ENCODE peak calls at places on chromosomes 1 and 21, in six cellular contexts. N, P, Y, A, I and O are unnamed samples.

GRCh38 chr1:204073837-204074273 is 940 bp downstream of the SOX13 start:
- DNase-seq in Y (no peak), A (no peak), P (no peak), I (peak; percentile 22), N (peak; percentile 39), O (no peak)

GRCh38 chr1:33274446-33274845 is 18.2 kb downstream of the ZNF362 start:
- DNase-seq in P (peak; percentile 14), A (peak; percentile 2), Y (no peak), N (no peak), I (no peak), O (no peak)

GRCh38 chr1:37634554-37635308 is at the start of gene RSPO1:
- DNase-seq in Y (no peak), N (peak; percentile 7), I (no peak), P (no peak), A (no peak), O (no peak)

GRCh38 chr1:178867670-178868069 is 3.2 kb downstream of the ANGPTL1 start:
- DNase-seq in N (peak; percentile 64), I (no peak), P (no peak), Y (no peak), A (no peak), O (peak; percentile 43)

GRCh38 chr1:168121314-168122029 is 15.3 kb downstream of the GPR161 start:
- DNase-seq in N (peak; percentile 95), A (peak; percentile 66), P (no peak), Y (peak; percentile 76), I (peak; percentile 33), O (peak; percentile 90)

GRCh38 chr1:14629363-14629762 is 30.9 kb downstream of the KAZN start:
- DNase-seq in N (no peak), Y (no peak), A (no peak), I (no peak), P (no peak), O (no peak)

GRCh38 chr1:240027059-240027462 is 64.6 kb upstream of the FMN2 start:
- DNase-seq in P (no peak), A (no peak), I (peak; percentile 31), Y (peak; percentile 53), N (peak; percentile 71), O (peak; percentile 63)

GRCh38 chr1:229006121-229006870 is 264.6 kb upstream of the RAB4A start:
- DNase-seq in P (no peak), N (no peak), Y (no peak), I (no peak), A (no peak), O (no peak)

GRCh38 chr1:47189844-47190562 is at the start of gene PDZK1IP1:
- DNase-seq in I (no peak), N (peak; percentile 91), P (peak; percentile 82), Y (peak; percentile 31), A (peak; percentile 92), O (no peak)

GRCh38 chr1:76426606-76427005 is 352.1 kb downstream of the ST6GALNAC3 start:
- DNase-seq in I (no peak), P (no peak), A (no peak), Y (peak; percentile 31), N (no peak), O (no peak)

GRCh38 chr1:90973897-90974798 is 47.7 kb downstream of the ZNF644 start:
- DNase-seq in A (no peak), I (no peak), P (no peak), N (peak; percentile 66), Y (no peak), O (peak; percentile 75)

GRCh38 chr1:165910764-165911421 is 83.5 kb downstream of the UCK2 start:
- DNase-seq in Y (no peak), A (peak; percentile 69), P (peak; percentile 66), N (peak; percentile 55), I (no peak), O (no peak)

GRCh38 chr1:182091083-182091482 is 29.6 kb upstream of the ZNF648 start:
- DNase-seq in Y (no peak), I (no peak), A (no peak), N (no peak), P (no peak), O (no peak)

GRCh38 chr1:183443025-183443424 is 24.8 kb upstream of the NMNAT2 start:
- DNase-seq in A (no peak), Y (no peak), N (peak; percentile 6), I (no peak), P (no peak), O (no peak)

GRCh38 chr1:206589206-206589605 is 23.1 kb downstream of the EIF2D start:
- DNase-seq in I (no peak), A (no peak), N (peak; percentile 89), Y (peak; percentile 86), P (no peak), O (peak; percentile 92)

GRCh38 chr1:59903136-59903754 is 23.3 kb downstream of the CYP2J2 start:
- DNase-seq in Y (peak; percentile 20), P (no peak), I (peak; percentile 35), A (no peak), N (peak; percentile 8), O (peak; percentile 6)

GRCh38 chr1:54506594-54506993 is 41.4 kb upstream of the ACOT11 start:
- DNase-seq in N (no peak), I (no peak), Y (peak; percentile 15), A (no peak), P (no peak), O (no peak)

GRCh38 chr1:244603498-244603897 is 49.4 kb upstream of the DESI2 start:
- DNase-seq in A (no peak), N (peak; percentile 62), I (no peak), Y (peak; percentile 12), P (no peak), O (peak; percentile 38)

GRCh38 chr1:8020032-8020431 is 6.1 kb downstream of the ERRFI1 start:
- DNase-seq in A (no peak), N (peak; percentile 55), I (no peak), Y (no peak), P (no peak), O (peak; percentile 61)

GRCh38 chr21:28196981-28197380 is 795.7 kb downstream of the LTN1 start:
- DNase-seq in Y (no peak), I (no peak), P (no peak), N (no peak), A (no peak), O (no peak)

GRCh38 chr1:74623716-74624115 is 49.9 kb downstream of the ERICH3 start:
- DNase-seq in P (no peak), A (no peak), I (no peak), N (no peak), Y (no peak), O (no peak)

GRCh38 chr1:153253693-153254092 is 5.8 kb upstream of the LORICRIN start:
- DNase-seq in I (no peak), A (no peak), P (no peak), N (no peak), Y (no peak), O (no peak)

GRCh38 chr1:115329965-115330364 is 8.1 kb downstream of the NGF start:
- DNase-seq in P (no peak), I (no peak), A (no peak), N (peak; percentile 78), Y (no peak), O (no peak)

GRCh38 chr21:43571976-43572375 is 87.3 kb downstream of the HSF2BP start:
- DNase-seq in A (no peak), P (no peak), Y (no peak), N (no peak), I (no peak), O (no peak)

GRCh38 chr1:228044961-228045360 is 37.5 kb upstream of the ARF1 start:
- DNase-seq in Y (no peak), A (peak; percentile 74), N (peak; percentile 19), I (no peak), P (no peak), O (no peak)

DNA sequence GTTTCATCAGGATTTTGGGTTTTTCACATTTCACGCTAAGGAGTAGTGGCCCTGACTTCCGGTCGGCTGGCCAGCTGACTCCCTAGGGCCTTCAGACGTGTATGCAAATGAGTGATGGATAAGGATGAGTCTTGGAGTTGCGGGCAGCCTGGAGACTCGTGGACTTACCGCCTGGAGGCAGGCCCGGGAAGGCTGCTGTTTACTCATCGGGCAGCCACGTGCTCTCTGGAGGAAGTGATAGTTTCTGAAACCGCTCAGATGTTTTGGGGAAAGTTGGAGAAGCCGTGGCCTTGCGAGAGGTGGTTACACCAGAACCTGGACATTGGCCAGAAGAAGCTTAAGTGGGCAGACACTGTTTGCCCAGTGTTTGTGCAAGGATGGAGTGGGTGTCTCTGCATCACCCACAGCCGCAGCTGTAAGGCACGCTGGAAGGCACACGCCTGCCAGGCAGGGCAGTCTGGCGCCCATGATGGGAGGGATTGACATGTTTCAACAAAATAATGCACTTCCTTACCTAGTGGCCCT is 23.1 kb upstream of the TNFRSF1B start:
- DNase-seq in Y (peak; percentile 94), N (peak; percentile 87), P (no peak), I (peak; percentile 48), A (peak; percentile 89), O (peak; percentile 87)
- TF ChIP-seq CTCF in Y (no peak), N (no peak), P (no peak), I (no peak), A (peak; percentile 5), O (peak; percentile 3)

DNA sequence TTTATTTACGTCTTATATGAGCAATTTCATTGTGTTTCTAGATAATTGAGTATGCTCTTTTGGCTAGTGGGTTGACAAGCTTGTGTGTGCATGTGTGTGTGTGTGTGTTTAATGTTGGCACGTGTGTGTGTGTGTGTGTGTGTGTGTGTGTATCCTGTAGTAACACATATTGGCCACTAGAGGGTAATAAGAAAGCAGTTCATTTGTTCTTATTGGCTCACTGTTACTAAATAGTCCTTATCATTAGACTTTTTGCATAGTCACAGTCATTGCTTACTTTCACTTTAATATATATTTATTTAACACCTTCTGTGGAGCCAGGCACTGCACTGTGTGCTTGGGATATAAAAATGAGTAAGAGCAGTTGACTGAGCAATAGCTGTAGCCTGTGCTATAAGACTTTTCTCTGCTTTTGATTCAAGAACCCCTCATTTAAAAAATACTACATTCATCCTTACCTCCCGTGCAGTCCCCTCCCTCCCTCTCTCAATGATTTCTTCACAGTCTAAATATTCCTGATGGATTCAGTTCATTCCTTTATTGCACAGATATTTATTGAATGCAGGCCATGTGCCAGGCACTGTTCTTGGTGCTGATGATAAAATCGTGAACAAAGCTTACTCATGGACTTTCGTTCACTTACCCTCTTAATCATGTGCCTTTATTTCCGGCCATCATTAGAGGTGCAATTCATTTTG is 96.7 kb downstream of the DYRK1A start:
- DNase-seq in I (no peak), A (no peak), N (peak; percentile 81), P (no peak), Y (peak; percentile 37), O (peak; percentile 71)
- H3K4me3 ChIP-seq in I (peak overlapping the region; percentile 38), A (peak overlapping the region; percentile 7), N (peak overlapping the region; percentile 34), P (no peak overlapping the region), Y (no peak overlapping the region), O (no peak overlapping the region)

DNA sequence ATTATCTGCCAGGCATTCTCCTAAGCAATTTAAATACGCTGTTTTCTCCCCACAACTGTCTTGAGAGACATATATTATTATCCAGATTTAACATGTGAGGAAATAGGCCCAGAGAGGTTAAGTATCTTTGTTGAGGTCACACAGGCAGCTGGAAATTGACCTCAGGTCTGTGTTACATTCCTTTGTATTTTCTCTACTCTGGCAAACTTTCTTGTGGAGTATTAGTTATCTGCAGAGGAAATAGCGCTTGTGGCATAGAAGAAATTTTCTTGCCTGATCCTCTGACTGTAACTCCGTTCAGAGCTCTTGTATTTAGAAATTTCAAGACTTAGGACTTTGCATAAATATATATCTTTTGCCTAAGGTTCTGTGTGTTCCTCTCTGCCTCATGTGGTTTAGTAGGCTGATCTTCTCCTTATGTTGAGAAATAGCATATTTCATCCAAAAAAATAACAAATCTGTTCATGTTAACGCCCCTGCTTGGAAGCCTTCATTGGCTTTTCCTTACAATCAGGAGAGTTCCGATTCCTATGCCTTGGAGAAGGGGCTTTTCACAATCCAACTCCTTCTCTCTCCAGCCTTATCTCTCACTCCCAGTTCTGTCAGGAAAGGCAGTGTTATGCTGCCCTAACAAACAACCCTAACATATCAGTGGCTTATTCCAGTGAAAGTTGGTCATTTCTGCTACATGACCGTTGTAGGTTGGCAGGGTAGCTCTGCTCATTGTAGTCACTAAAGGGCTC is 2.5 kb upstream of the JUN start:
- DNase-seq in I (no peak), Y (no peak), N (peak; percentile 84), A (no peak), P (no peak), O (peak; percentile 43)
- TF ChIP-seq CTCF in I (no peak), Y (no peak), N (no peak), A (no peak), P (no peak), O (no peak)

GRCh38 chr1:110272045-110272444 is 61.9 kb downstream of the KCNC4 start:
- DNase-seq in Y (no peak), N (peak; percentile 8), P (no peak), A (no peak), I (no peak), O (no peak)
- H3K4me3 ChIP-seq in Y (no peak overlapping the region), N (no peak overlapping the region), P (no peak overlapping the region), A (no peak overlapping the region), I (no peak overlapping the region), O (no peak overlapping the region)